ENCODE peak calls at places on chromosomes 2 and 18, in six cellular contexts. A is upper lobe of left lung, N is H9, V is astrocyte of the spinal cord, M is BJ, P is cardiac fibroblast. T is an unnamed sample.

GRCh38 chr2:186641807-186642321 is 52.0 kb upstream of the FAM171B start:
- DNase-seq in N (no peak), M (peak), A (no peak), P (peak), V (peak), T (peak)

GRCh38 chr2:177535000-177535399 is 142.4 kb downstream of the AGPS start:
- DNase-seq in A (no peak), N (no peak), P (no peak), V (no peak), M (no peak), T (no peak)

GRCh38 chr2:170145191-170145590 is 32.8 kb upstream of the MYO3B start:
- DNase-seq in A (no peak), P (no peak), M (no peak), N (no peak), V (no peak), T (no peak)

GRCh38 chr2:79887747-79888374 is 375.0 kb downstream of the CTNNA2 start:
- DNase-seq in M (peak), V (peak), A (no peak), N (peak), P (peak), T (peak)

GRCh38 chr18:75455249-75456183 is 28.0 kb upstream of the SMIM21 start:
- DNase-seq in P (peak), A (no peak), N (peak), M (no peak), V (peak), T (no peak)

GRCh38 chr2:138274421-138275291 is 226.9 kb upstream of the SPOPL start:
- DNase-seq in A (no peak), M (no peak), V (peak), N (no peak), P (peak), T (no peak)

GRCh38 chr2:176453784-176454183 is 184.5 kb downstream of the MTX2 start:
- DNase-seq in A (no peak), N (no peak), P (no peak), V (no peak), M (no peak), T (no peak)

GRCh38 chr2:60072609-60073008 is 480.8 kb downstream of the BCL11A start:
- DNase-seq in A (no peak), P (no peak), V (no peak), N (no peak), M (no peak), T (no peak)

GRCh38 chr18:59516356-59517155 is 157.5 kb upstream of the LMAN1 start:
- DNase-seq in A (peak), V (peak), P (peak), M (no peak), N (no peak), T (no peak)

GRCh38 chr2:37544617-37545031 is 126.8 kb downstream of the CDC42EP3 start:
- DNase-seq in V (no peak), N (no peak), A (no peak), M (no peak), P (no peak), T (no peak)

GRCh38 chr18:58314284-58314683 is 270.3 kb downstream of the NEDD4L start:
- DNase-seq in P (peak), V (peak), A (peak), M (peak), N (no peak), T (no peak)

GRCh38 chr2:10569460-10569859 is 120.3 kb downstream of the NOL10 start:
- DNase-seq in V (no peak), M (no peak), P (no peak), A (no peak), N (no peak), T (no peak)

GRCh38 chr2:10571057-10571456 is 118.7 kb downstream of the NOL10 start:
- DNase-seq in N (no peak), M (no peak), A (no peak), P (no peak), V (no peak), T (no peak)

GRCh38 chr2:10571673-10572072 is 118.1 kb downstream of the NOL10 start:
- DNase-seq in P (no peak), N (no peak), V (no peak), M (no peak), A (no peak), T (no peak)

GRCh38 chr2:10568721-10569432 is 120.8 kb upstream of the ODC1 start:
- DNase-seq in P (peak), A (no peak), V (no peak), N (no peak), M (no peak), T (no peak)

GRCh38 chr2:10570076-10570475 is 119.7 kb downstream of the NOL10 start:
- DNase-seq in P (no peak), N (no peak), V (no peak), A (no peak), M (no peak), T (no peak)
- TF ChIP-seq CTCF in P (no peak), N (no peak), V (no peak), A (no peak), M (no peak), T (no peak)

GRCh38 chr2:84944257-84944909 is 26.6 kb upstream of the KCMF1 start:
- DNase-seq in A (no peak), M (no peak), V (no peak), P (no peak), N (no peak), T (no peak)

GRCh38 chr2:84947010-84947593 is 23.9 kb upstream of the KCMF1 start:
- DNase-seq in V (no peak), M (no peak), N (no peak), P (no peak), A (no peak), T (no peak)

GRCh38 chr2:84942166-84942565 is 28.8 kb upstream of the KCMF1 start:
- DNase-seq in A (no peak), M (no peak), P (no peak), V (no peak), N (no peak), T (no peak)

GRCh38 chr2:84942964-84943421 is 28.0 kb upstream of the KCMF1 start:
- DNase-seq in N (no peak), A (no peak), P (peak), M (no peak), V (no peak), T (peak)

DNA sequence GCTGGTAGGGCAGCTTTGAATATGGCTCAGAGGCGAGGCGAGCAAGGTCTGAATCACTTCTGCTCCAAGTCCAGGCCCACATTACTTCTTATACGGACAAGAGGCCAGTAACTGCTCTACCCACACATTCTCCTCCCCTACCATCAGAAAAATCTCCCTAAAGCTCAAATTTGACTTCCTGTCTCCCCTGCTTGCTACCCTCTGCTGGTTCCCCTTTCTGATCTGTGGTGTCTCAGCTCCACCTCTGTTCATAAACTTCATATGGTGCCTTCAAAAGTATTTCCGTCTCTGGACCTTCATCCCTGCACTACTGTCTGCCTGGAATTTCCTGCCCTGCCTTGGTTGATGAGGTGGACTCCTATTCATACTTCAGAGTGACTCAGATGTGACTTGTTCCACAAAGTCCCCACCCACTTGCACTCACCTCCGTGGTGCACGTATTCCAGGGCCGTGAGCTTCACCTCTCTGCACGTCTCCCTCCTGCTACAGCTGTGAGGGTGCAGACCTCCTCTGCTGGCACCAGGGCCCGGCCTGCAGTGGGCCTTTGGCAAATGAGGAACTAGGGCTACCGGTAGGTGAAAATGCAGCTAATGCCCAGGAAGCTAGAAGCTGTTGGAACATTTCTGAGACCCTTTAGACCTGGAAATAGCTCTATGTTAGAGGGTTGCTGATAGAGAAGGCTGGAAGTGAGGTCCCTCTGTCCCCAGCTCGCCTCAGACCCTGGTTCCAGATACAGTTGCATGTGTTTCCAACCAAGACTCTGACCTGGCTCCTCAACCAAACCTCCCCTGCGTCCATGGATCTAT is 24.6 kb upstream of the KCMF1 start:
- DNase-seq in N (no peak), V (peak), M (peak), A (no peak), P (peak), T (peak)
- TF ChIP-seq CTCF in N (no peak), V (no peak), M (no peak), A (no peak), P (no peak), T (no peak)

DNA sequence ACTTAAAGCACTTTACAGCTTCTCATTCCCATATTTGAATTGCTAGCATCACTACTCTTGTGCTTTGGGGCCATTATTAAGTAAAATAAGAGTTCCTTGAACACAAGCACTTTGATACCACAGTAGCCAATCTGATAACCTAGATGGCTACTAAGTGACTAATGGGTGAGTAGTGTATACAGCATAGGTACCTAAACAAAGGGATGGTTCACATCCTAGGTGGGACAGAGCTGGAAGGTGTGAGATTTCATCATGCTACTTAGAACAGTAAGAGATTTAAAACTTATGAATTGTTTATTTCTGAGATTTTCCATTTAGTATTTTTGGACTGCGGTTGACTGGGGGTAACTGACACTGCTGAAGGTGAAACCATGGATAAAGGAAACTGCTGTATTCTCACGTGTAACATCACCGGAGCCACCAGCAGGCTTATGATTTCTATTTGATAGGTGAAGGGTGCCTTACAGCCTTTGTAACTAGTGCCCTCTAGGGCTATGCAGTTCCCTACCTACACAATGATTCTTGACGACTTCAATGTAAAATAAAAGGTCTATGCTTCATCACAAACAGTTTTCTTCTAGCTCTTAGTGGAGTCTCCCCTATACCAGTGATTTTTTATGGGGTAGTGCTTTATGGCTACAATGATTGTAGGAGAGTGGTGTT is 22.1 kb upstream of the CRIM1 start:
- DNase-seq in P (no peak), V (no peak), N (no peak), M (no peak), A (no peak), T (no peak)
- TF ChIP-seq CTCF in P (no peak), V (no peak), N (peak), M (no peak), A (no peak), T (no peak)

GRCh38 chr2:17311771-17312511 is 206.3 kb downstream of the RAD51AP2 start:
- DNase-seq in N (no peak), P (no peak), M (no peak), V (peak), A (no peak), T (no peak)

GRCh38 chr2:17311104-17311619 is 207.1 kb downstream of the RAD51AP2 start:
- DNase-seq in N (no peak), P (no peak), M (no peak), A (no peak), V (no peak), T (no peak)

GRCh38 chr2:17306706-17307105 is 211.5 kb downstream of the RAD51AP2 start:
- DNase-seq in N (no peak), M (no peak), V (peak), A (no peak), P (no peak), T (no peak)

GRCh38 chr2:17309186-17309585 is 209.1 kb downstream of the RAD51AP2 start:
- DNase-seq in V (no peak), N (no peak), P (no peak), A (no peak), M (no peak), T (no peak)

DNA sequence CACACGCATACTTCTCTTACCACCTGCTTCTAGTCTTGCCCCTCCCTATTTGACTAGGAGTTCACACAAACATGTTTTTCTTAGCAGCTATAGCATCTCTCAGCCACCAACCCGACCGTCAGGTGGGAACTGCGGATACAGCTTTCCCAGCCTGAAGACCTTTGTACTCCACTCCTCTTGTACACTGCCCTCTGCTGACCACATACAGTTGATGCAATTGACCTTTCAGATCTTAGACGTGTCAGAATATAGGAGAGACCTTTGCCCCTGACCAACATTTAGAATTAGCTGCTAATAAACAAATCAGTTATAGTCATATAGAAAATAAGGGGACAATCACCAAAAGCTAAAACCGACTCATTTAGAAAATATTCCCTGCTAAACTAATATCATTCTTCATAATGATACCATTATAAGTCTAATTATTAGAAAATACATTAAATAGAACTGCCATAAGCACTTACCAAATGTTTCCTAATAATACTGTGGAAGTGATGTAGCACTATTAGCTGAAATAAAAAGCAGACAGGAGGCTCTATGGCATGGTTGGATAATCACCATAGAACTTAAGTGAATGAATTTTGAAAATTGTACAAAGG is 208.4 kb downstream of the RAD51AP2 start:
- DNase-seq in M (no peak), P (peak), N (peak), V (peak), A (peak), T (peak)
- TF ChIP-seq CTCF in M (peak), P (peak), N (peak), V (peak), A (peak), T (peak)

DNA sequence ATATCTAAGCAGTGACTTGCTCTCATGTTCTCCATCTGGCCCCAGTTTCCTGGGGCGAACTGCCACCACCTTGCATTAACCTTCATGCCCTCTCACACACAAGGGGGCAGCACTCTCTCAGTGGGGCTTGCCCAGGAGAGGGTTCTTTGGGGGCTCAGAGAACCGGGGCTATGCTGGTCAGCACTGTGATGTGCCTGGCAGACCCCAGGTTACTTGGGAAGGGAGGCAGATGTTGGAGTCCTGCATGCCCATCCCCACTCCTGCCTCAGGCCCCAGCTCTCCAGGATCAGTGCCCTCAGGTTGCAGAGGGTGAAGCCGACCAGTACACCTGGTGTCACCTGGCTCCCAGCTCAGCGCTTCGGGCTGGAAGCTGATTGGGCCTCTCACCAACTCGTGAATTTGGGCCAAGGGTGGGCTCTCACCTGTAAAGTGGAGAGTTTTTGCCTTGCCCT is 396.2 kb upstream of the HS6ST1 start:
- DNase-seq in A (no peak), V (no peak), N (peak), M (no peak), P (no peak), T (no peak)
- TF ChIP-seq CTCF in A (no peak), V (no peak), N (peak), M (no peak), P (no peak), T (no peak)

GRCh38 chr2:119082821-119083400 is 75.6 kb downstream of the C1QL2 start:
- DNase-seq in N (no peak), A (no peak), V (no peak), M (no peak), P (no peak), T (no peak)
- TF ChIP-seq CTCF in N (no peak), A (no peak), V (no peak), M (no peak), P (no peak), T (no peak)

GRCh38 chr18:56562479-56562878 is 75.9 kb downstream of the TXNL1 start:
- DNase-seq in N (no peak), M (no peak), P (no peak), V (no peak), A (no peak), T (no peak)
- TF ChIP-seq CTCF in N (no peak), M (no peak), P (no peak), V (no peak), A (no peak), T (no peak)

DNA sequence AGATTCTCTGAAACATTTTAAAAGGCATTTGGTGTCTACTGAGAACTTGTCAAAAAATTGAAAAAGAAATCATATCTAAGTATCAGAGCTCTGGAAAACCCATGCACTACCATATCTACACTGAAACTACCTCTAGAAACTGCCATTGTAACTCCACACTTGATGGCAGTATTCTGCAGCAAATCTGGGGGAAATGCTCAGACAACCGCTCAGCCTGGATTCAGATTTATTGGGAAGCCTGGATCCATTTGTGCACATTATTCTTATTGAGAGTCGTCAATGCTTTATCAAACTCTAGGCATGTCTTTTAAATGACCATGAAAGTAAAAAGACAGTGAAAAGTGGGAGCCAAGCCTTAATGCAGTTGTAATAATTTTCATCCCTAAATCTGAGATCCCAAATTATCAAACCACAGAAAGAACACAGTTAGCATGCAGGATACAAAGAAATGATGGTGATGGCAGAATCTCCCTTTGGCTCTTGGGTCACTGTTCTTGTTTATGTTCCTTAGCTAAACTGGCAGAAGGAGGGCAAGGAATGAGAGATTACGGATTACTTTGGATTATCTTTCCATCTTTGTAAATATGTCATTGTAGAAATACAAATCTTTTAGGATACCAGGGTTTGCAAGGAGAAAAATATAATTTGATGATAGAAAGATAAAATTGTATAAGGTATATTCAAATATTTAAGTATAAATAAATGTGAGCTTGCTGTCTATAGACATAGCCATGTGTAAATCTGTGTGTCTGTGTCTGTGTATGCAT is 512.1 kb upstream of the SYT4 start:
- DNase-seq in P (peak), M (no peak), N (no peak), A (no peak), V (peak), T (no peak)
- TF ChIP-seq CTCF in P (peak), M (peak), N (peak), A (no peak), V (peak), T (no peak)

GRCh38 chr2:153519260-153519875 is 40.8 kb upstream of the RPRM start:
- DNase-seq in V (peak), P (peak), N (no peak), A (no peak), M (no peak), T (peak)
- TF ChIP-seq CTCF in V (peak), P (peak), N (peak), A (peak), M (peak), T (peak)

GRCh38 chr2:65638438-65638837 is 206.0 kb upstream of the SPRED2 start:
- DNase-seq in M (no peak), N (no peak), P (peak), A (no peak), V (no peak), T (no peak)
- TF ChIP-seq CTCF in M (peak), N (peak), P (no peak), A (no peak), V (peak), T (no peak)